ENCODE peak calls at places on chromosome 21, in four cellular contexts. U, Z, C and R are unnamed samples.

GRCh38 chr21:15397258-15397657 is 332.5 kb upstream of the NRIP1 start:
- DNase-seq in C (no peak), U (no peak), Z (no peak), R (no peak)

GRCh38 chr21:40827509-40827908 is 19.4 kb downstream of the DSCAM start:
- DNase-seq in C (no peak), Z (no peak), U (no peak), R (no peak)

GRCh38 chr21:42219606-42220137 is 732 bp downstream of the ABCG1 start:
- DNase-seq in C (no peak), Z (no peak), U (peak; percentile 41), R (no peak)

GRCh38 chr21:17461014-17461413 is 51.8 kb upstream of the CXADR start:
- DNase-seq in U (no peak), C (peak; percentile 84), Z (no peak), R (no peak)

GRCh38 chr21:44407493-44407892 is 47.8 kb upstream of the LRRC3 start:
- DNase-seq in C (no peak), U (no peak), Z (no peak), R (no peak)

GRCh38 chr21:41112740-41113692 is 54.9 kb upstream of the BACE2 start:
- DNase-seq in C (peak; percentile 94), Z (no peak), U (no peak), R (no peak)

GRCh38 chr21:15730484-15731242 is 881 bp downstream of the USP25 start:
- DNase-seq in U (no peak), C (no peak), Z (no peak), R (no peak)

GRCh38 chr21:44510109-44510507 is 29.9 kb downstream of the KRTAP10-1 start:
- DNase-seq in C (no peak), U (no peak), Z (no peak), R (no peak)

GRCh38 chr21:30491963-30492428 is at the start of gene KRTAP19-3:
- DNase-seq in U (no peak), C (no peak), Z (no peak), R (no peak)

GRCh38 chr21:17257784-17258183 is 255.1 kb upstream of the CXADR start:
- DNase-seq in C (no peak), Z (no peak), U (no peak), R (no peak)

GRCh38 chr21:44980562-44981489 is 41.0 kb downstream of the SLX9 start:
- DNase-seq in U (no peak), Z (no peak), C (no peak), R (no peak)

GRCh38 chr21:44817914-44818635 is at the start of gene SUMO3:
- DNase-seq in U (peak; percentile 69), C (peak; percentile 60), Z (no peak), R (peak; percentile 94)

GRCh38 chr21:31284797-31285397 is 59.2 kb downstream of the TIAM1 start:
- DNase-seq in U (no peak), C (no peak), Z (no peak), R (no peak)

DNA sequence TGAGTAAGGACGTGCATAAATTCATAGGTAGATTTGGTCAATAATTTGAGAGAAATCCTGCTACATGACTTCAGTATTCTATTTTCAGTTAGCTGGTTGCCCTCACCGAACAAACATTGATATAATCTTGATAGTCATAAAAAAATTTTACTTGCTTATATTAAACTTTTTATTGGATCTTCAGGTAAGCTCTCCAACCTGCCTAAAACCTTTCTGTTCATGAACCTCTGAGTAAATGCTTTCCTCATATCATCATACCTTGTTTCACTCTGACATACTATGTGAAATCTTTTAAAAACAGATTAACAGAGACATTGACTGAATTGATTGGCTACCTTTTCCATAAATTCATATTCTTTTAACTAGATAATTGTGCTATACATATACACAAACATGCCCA is 299.0 kb downstream of the NCAM2 start:
- DNase-seq in Z (no peak), C (no peak), U (no peak), R (no peak)
- TF ChIP-seq CTCF in Z (no peak), C (no peak), U (no peak), R (no peak)

GRCh38 chr21:21690068-21690665 is 692.0 kb downstream of the NCAM2 start:
- DNase-seq in U (no peak), C (no peak), Z (no peak), R (no peak)

DNA sequence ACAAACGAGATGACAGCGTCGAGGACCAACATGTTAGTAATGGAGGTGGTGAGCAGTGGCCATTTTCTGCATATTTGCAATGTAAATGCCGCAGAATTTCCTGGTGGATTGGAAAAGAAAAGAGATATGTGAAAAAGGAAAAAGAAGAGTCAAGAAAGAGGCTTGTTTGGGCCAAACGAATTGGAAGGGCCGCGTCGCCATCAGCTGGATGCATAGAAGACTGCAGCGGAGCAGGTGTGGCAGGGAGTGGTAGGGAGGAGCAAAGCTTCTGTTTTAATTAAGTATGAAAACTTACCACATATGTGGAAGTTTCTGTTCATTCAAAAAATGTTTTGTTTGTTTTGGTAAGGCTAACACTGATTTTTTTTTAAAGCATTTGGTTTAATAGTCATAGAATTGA is 690.7 kb downstream of the NCAM2 start:
- DNase-seq in Z (no peak), C (peak; percentile 36), U (peak; percentile 61), R (no peak)
- TF ChIP-seq CTCF in Z (no peak), C (peak; percentile 81), U (peak; percentile 32), R (peak; percentile 67)

DNA sequence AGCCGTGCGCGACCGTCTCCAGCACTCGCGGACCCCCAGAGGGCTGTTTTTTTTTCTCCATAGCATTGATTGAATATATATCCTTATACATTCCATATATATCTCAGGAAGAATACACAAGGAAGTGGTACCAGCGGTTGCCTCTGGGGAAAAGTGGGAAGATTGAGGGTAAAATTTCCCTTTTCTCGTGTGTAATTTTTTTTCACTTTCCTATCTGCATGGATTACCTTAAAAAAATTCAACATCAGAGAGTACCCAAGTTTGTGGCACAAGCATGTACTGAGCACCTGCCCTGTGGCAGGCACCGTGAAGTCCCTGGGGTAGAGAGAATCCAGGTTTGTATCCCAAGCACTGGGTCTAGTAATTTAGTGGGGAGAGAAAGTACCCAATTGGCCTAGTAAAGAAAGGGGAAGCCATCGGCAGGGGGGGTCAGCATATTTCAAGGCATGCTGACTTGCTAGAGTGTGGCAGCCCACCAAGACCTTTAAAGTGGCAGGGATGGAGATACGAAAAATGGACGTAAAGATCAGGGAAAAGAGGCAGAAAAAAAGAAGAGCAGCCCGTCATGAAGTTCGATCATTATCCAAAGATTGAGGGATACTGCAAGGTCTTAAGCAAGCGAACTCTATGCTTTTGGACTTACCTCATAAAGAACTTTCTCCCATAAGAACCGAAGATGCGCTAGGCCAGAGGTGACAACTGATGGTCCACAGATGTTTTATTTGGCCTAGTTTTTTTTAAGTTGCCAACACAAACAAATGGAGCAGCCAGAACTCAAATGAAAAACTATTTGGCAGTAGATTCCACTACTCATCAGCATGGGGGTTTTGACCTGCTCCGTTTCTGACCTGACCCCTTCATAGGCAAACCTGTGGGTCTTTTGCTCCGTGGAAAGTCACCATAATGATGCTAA is 1.5 kb upstream of the HMGN1 start:
- DNase-seq in U (no peak), C (no peak), Z (no peak), R (no peak)
- TF ChIP-seq CTCF in U (no peak), C (no peak), Z (no peak), R (no peak)

GRCh38 chr21:25362375-25363267 is 244.7 kb downstream of the MRPL39 start:
- DNase-seq in Z (no peak), U (no peak), C (no peak), R (no peak)

GRCh38 chr21:25359724-25360123 is 247.6 kb downstream of the MRPL39 start:
- DNase-seq in C (no peak), Z (no peak), U (no peak), R (no peak)

GRCh38 chr21:25361097-25361496 is 246.2 kb downstream of the MRPL39 start:
- DNase-seq in U (no peak), C (no peak), Z (no peak), R (no peak)

GRCh38 chr21:25361765-25362164 is 245.5 kb downstream of the MRPL39 start:
- DNase-seq in U (no peak), Z (no peak), C (no peak), R (no peak)

DNA sequence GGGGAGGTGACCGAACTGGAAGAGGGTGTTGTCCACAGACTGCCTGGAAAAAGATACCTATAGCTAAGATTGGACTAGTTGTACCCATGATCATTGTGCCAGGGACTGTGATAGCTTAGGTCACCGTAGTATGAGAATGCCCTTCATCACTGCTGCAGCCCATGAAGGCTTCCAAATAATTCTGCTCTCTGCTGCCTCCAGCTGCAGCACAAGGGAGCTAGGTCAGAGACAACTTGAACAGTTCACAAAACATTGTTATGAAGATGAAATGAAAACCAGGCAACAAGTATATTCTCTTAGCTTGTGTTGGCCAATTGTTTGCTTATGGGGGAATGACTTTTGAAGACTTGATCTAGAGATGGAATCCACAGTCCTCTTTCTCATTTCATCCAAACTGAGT is 246.7 kb downstream of the MRPL39 start:
- DNase-seq in U (no peak), C (peak; percentile 19), Z (no peak), R (no peak)
- TF ChIP-seq CTCF in U (no peak), C (peak; percentile 65), Z (no peak), R (peak; percentile 30)

GRCh38 chr21:43269461-43269860 is 100.7 kb downstream of the CRYAA start:
- DNase-seq in U (peak; percentile 58), Z (no peak), C (no peak), R (no peak)
- TF ChIP-seq CTCF in U (no peak), Z (no peak), C (peak; percentile 49), R (no peak)

GRCh38 chr21:32687946-32688345 is 39.9 kb downstream of the SYNJ1 start:
- DNase-seq in C (no peak), Z (no peak), U (no peak), R (no peak)
- TF ChIP-seq CTCF in C (no peak), Z (no peak), U (no peak), R (no peak)

GRCh38 chr21:46285761-46286667 is at the start of gene YBEY:
- DNase-seq in U (peak; percentile 91), C (peak; percentile 88), Z (peak; percentile 95), R (peak; percentile 97)
- TF ChIP-seq CTCF in U (no peak), C (peak; percentile 69), Z (peak; percentile 52), R (peak; percentile 57)

GRCh38 chr21:34330055-34330454 is 33.8 kb upstream of the KCNE2 start:
- DNase-seq in C (no peak), U (no peak), Z (no peak), R (no peak)
- TF ChIP-seq CTCF in C (peak; percentile 33), U (no peak), Z (no peak), R (no peak)

DNA sequence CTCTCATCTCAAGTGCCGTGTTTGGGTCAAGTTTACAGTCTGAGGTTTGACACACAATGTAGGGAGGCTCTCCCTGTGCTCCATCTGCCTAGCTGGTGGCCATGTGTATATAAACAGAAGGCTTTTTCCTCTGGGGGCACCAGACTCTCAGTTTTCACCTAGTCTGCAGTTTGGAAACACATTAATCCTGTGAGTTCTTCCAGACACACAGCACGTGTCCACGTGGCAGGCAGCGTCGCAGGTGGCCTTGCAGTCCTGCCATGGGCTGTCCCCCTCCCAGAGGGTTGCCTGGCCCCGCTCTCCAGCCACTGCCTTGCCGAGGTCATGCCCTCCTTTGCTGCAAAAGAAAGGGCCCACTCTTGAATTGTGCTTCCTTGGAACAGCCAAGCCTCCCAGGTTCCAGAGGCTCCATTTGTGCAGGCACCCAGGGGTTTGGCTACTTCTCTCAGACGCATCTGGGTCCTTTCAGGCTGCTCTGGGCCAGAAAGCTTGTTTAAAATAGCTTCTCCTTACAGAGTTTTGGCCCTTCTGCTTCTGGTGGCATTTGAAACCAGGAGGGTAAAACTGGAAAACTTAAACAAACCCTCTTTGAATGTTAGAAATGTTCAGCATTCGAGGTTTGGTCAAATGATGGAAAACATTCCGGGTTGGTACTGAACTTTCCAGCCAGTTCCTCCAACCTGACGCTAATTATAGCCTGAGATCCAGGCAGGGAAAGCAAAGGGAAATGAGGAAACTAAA is 4.4 kb upstream of the RUNX1 start:
- DNase-seq in C (no peak), Z (peak; percentile 80), U (no peak), R (no peak)
- TF ChIP-seq CTCF in C (peak; percentile 19), Z (no peak), U (no peak), R (peak; percentile 30)

GRCh38 chr21:38340131-38340530 is 83.3 kb downstream of the KCNJ15 start:
- DNase-seq in Z (no peak), C (no peak), U (no peak), R (no peak)
- TF ChIP-seq CTCF in Z (no peak), C (no peak), U (no peak), R (no peak)